ENCODE peak calls at places on chromosomes 16 and 17, in four cellular contexts. V is OCI-LY7, S is nephron progenitor cell, W is psoas muscle. E is an unnamed sample.
A peak's percentile ranks its signal among the peaks of the same experiment; 100 is the strongest.

GRCh38 chr17:38730526-38731379 is 612 bp downstream of the CISD3 start:
- DNase-seq in V (peak; percentile 25), S (peak; percentile 38), W (peak; percentile 80), E (peak; percentile 39)

GRCh38 chr17:36877001-36877400 is 60.3 kb upstream of the LHX1 start:
- DNase-seq in V (no peak), S (no peak), W (no peak), E (no peak)

GRCh38 chr17:8846768-8847211 is 20.7 kb downstream of the PIK3R6 start:
- DNase-seq in V (peak; percentile 26), S (no peak), W (no peak), E (no peak)

GRCh38 chr17:70314096-70314495 is 144.8 kb downstream of the KCNJ2 start:
- DNase-seq in V (no peak), S (no peak), W (no peak), E (no peak)

GRCh38 chr16:19804538-19805323 is 79.9 kb downstream of the GPRC5B start:
- DNase-seq in V (peak; percentile 47), S (no peak), W (peak; percentile 50), E (peak; percentile 60)

GRCh38 chr17:21463779-21464407 is 87.7 kb downstream of the KCNJ12 start:
- DNase-seq in V (no peak), S (peak; percentile 65), W (no peak), E (no peak)

GRCh38 chr17:8954339-8954738 is 11.2 kb downstream of the PIK3R5 start:
- DNase-seq in V (peak; percentile 62), S (no peak), W (peak; percentile 54), E (peak; percentile 87)

GRCh38 chr16:85090166-85090565 is 22.1 kb downstream of the CIBAR2 start:
- DNase-seq in V (no peak), S (no peak), W (no peak), E (no peak)

GRCh38 chr17:75571197-75571884 is 16.3 kb upstream of the MYO15B start:
- DNase-seq in V (peak; percentile 97), S (no peak), W (no peak), E (peak; percentile 48)

GRCh38 chr16:89317729-89318429 is 100.4 kb downstream of the ZNF778 start:
- DNase-seq in V (no peak), S (no peak), W (no peak), E (no peak)

GRCh38 chr17:36937961-36938565 is 788 bp downstream of the LHX1 start:
- DNase-seq in V (no peak), S (peak; percentile 64), W (no peak), E (peak; percentile 59)

GRCh38 chr17:47878203-47879027 is 17.6 kb upstream of the SP2 start:
- DNase-seq in V (no peak), S (no peak), W (no peak), E (no peak)

GRCh38 chr17:56658648-56659047 is 65.1 kb downstream of the NOG start:
- DNase-seq in V (no peak), S (no peak), W (no peak), E (no peak)

GRCh38 chr16:660459-661183 is 7.3 kb upstream of the RHOT2 start:
- DNase-seq in V (peak; percentile 91), S (peak; percentile 88), W (peak; percentile 93), E (peak; percentile 75)

GRCh38 chr16:67082100-67082499 is 27.6 kb upstream of the PHAF1 start:
- DNase-seq in V (no peak), S (no peak), W (no peak), E (no peak)

GRCh38 chr17:81957691-81958432 is 3.1 kb downstream of the NOTUM start:
- DNase-seq in V (no peak), S (no peak), W (no peak), E (no peak)

GRCh38 chr17:81958633-81959342 is 2.2 kb downstream of the NOTUM start:
- DNase-seq in V (no peak), S (no peak), W (no peak), E (no peak)

GRCh38 chr17:81955058-81955681 is 5.8 kb downstream of the NOTUM start:
- DNase-seq in V (no peak), S (no peak), W (no peak), E (no peak)

GRCh38 chr17:81955756-81956544 is 5.0 kb downstream of the NOTUM start:
- DNase-seq in V (no peak), S (no peak), W (no peak), E (no peak)

DNA sequence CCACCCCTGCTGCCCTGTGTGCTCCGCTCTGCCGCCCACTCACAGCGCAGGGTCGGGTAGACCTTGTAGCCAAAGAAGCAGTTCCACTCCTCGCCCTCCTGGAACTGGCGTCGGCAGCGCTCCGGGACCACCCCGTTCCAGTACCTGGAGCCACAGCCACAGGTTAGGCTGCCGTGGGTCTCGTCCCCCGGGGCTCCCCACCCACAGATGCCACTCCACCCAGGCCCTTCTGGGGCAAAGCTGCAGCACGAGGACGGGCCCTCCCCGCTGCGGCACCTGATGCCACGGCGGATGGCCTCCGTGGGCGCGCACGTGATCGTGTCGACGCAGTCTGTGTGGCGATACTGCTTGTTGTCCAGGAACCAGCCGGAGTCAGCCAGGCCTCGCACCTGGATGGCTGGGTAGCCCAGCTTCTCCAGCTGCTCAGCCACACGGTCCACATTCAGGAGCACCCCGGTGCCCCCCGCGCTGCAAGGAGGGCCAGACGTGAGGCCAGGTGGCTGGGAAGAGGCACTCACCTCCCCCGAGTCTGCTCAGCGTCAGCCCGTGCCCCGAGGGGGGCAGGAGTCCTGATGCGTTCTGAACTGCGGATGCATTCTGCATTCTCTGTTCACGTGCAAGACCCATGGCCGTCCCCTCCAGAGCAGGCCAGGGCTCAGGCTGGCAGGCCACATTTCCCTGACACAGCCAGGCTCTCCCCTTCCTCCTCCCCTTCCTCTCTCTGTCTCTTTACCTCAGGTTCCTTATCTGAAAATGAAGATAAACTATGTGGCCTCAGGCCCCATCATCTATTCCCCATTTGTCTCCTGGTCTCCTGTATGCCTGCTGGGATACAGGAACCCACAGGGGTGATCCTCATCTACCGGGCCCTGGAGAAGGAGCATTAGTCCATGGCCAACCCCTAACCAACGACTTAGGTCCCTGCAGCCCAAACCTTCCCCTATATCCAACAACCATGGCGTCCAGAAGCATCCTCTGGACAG is 4.1 kb downstream of the NOTUM start:
- DNase-seq in V (no peak), S (no peak), W (no peak), E (no peak)
- TF ChIP-seq CTCF in V (no peak), S (no peak), W (no peak), E (no peak)

DNA sequence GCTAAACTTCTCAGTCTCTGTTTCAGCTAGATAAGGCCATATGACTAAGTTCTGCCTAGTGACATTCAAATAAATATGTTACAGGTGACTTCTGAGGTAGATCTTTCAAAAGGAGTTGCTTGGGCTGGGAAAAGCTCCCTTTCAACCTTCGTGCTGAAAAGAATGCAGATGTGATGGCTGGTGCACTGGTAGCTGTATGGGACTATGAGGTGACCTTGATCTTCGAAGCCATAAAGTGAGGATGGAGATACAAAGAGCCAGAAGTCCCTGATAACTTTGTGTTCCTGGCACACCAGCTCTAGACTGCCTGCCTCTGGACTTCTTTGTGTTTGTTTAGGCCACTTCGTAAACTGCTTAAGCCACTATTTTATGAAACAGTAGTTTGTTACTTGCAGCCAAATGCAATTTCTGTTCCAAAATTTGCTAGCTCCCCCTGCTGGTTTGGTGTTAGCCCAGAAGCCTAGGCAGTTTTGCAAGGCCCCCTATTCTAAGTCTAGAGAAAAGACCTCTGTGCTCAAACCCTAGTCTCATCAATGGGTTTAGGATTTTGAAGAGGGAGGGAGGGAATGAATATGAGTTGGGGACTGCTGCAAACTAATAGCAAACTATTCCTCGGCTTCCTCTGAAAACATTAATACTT is 23.3 kb upstream of the ERCC4 start:
- DNase-seq in V (peak; percentile 24), S (no peak), W (no peak), E (peak; percentile 12)
- TF ChIP-seq CTCF in V (peak; percentile 78), S (no peak), W (no peak), E (no peak)

DNA sequence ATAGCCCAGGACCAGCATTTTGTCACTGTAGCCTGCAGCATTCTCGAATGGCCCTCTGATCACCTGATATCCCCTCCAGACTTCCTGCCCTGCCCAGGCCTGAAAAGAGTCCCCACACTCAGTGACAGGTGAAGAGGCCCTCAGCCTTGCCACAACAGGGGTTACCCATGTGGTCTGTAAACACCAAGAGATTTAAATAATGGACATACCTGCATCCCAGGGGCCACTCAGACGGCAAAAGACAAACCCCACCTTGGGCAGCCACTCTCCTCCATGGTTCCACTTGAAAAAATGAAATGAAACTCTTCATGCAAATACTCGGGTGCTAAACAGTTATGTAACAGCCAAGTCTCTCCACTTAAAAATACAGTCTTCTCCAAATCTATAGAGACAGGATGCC is 22.8 kb upstream of the PECAM1 start:
- DNase-seq in V (peak; percentile 79), S (no peak), W (no peak), E (no peak)
- TF ChIP-seq CTCF in V (no peak), S (no peak), W (no peak), E (no peak)

GRCh38 chr16:75087040-75087979 is 29.3 kb downstream of the LDHD start:
- DNase-seq in V (no peak), S (no peak), W (no peak), E (no peak)
- TF ChIP-seq CTCF in V (no peak), S (no peak), W (no peak), E (no peak)

DNA sequence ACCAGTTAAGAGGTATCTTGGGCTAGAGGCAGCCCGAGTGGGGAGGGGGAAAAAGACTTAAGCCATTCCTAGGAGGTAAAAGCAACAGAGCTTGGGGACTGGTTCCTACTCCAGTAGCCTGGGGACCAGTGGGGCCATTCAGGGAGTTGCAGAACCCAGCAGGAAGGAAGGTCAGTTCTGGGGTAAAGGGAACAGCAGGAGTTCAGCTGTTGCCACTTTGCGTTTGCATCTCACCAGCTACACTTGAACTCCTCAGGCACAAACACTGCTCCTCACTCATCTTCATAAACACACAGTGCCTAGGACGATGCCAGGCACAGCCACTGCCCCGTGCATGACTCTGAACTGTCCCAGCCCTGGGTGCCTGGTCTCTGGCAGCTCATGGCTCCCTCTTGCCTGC is 4.0 kb downstream of the HAP1 start:
- DNase-seq in V (no peak), S (no peak), W (no peak), E (no peak)
- TF ChIP-seq CTCF in V (no peak), S (no peak), W (no peak), E (no peak)

DNA sequence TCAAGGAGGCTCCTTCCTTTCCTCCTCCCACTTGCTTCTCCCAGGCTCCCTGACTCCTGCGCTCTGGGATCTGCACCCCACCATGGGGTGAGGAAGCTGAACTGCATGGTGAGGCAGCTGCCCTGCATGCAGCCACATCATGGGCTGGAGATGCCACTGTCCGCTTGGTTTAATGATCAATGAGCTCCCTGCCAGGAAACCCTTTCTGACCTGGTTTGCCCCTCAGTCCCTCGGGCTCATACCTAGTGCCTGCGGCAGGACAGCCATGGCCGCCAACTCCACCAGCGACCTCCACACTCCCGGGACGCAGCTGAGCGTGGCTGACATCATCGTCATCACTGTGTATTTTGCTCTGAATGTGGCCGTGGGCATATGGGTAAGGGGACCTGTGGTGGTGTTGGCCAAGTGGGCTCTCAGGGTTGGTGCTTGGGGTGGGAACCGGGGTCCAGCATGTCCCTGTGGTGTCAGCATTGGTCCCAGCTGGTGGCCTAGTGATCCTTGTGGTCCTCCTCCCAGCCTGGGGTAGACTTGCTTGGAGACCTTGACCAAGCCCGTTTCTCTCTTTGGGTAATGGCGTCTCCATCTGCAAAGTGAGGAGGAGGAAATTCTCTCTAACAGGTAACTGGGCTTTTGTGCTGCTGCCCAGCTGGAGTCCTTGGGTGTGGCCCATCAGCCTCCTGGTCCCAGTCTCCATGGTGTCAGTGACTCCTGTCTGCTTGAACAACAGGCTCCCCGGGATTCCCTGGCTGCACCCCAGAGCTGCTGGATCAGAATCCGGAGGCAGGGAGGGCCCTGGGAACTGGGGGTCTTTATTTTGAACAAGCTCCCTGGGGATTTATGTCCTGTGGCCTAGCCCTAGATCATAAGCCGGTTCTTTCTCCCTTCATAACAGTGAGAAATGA is at the start of gene SLC5A10:
- DNase-seq in V (no peak), S (no peak), W (no peak), E (no peak)
- TF ChIP-seq CTCF in V (peak; percentile 26), S (no peak), W (no peak), E (no peak)